ENCODE peak calls at places on chromosomes 2 and 18, in nine cellular contexts. Q is stimulated activated CD4-positive, alpha-beta T cell treated with anti-CD3 and anti-CD28 coated beads, Interleukin-12 subunit alpha, Interleukin-12 subunit beta, amount 100 ng/mL, for 48 hours; X is stimulated activated naive B cell treated with anti-CD40 and anti-IgM and Interleukin-4, amounts not matched to agents 10 μg/mL and 1 μg/mL and 100 μg/mL, for 72 hours; G is NCI-H446 treated with DMSO at 0.1 percent for 48 hours; K is SK-N-SH; M is HT1080; N is NCI-H774; W is Right ventricle myocardium inferior; A is ACHN. R is an unnamed sample.

GRCh38 chr2:11417946-11418585 is 47.9 kb downstream of the E2F6 start:
- DNase-seq in Q (no peak), X (no peak), G (no peak), K (no peak), M (peak; percentile 68), N (no peak), W (no peak), A (peak; percentile 34), R (no peak)

GRCh38 chr2:208250401-208250800 is 4.5 kb downstream of the IDH1 start:
- DNase-seq in Q (no peak), X (no peak), G (no peak), K (no peak), M (no peak), N (no peak), W (no peak), A (no peak), R (no peak)

GRCh38 chr2:53859354-53860159 is at the start of gene GPR75:
- DNase-seq in Q (no peak), X (no peak), G (no peak), K (peak; percentile 27), M (no peak), N (no peak), W (no peak), A (peak; percentile 63), R (no peak)

GRCh38 chr2:120522151-120522751 is 176.3 kb downstream of the INHBB start:
- DNase-seq in Q (no peak), X (no peak), G (no peak), K (no peak), M (no peak), N (no peak), W (peak; percentile 62), A (no peak), R (no peak)

GRCh38 chr18:11259421-11259820 is 110.1 kb upstream of the PIEZO2 start:
- DNase-seq in Q (no peak), X (no peak), G (no peak), K (peak; percentile 13), M (no peak), N (no peak), W (peak; percentile 67), A (no peak), R (no peak)

GRCh38 chr2:68368657-68369339 is 3.7 kb downstream of the PLEK start:
- DNase-seq in Q (no peak), X (no peak), G (peak; percentile 9), K (no peak), M (peak; percentile 87), N (no peak), W (no peak), A (peak; percentile 96), R (peak; percentile 28)

GRCh38 chr18:51664236-51664635 is 466.8 kb upstream of the MEX3C start:
- DNase-seq in Q (no peak), X (no peak), G (peak; percentile 16), K (no peak), M (no peak), N (no peak), W (no peak), A (no peak), R (no peak)

GRCh38 chr2:222440670-222441422 is 16.5 kb downstream of the SGPP2 start:
- DNase-seq in Q (no peak), X (no peak), G (no peak), K (no peak), M (peak; percentile 78), N (no peak), W (no peak), A (peak; percentile 53), R (peak; percentile 23)

GRCh38 chr18:45025108-45025471 is 344.4 kb downstream of the SETBP1 start:
- DNase-seq in Q (no peak), X (no peak), G (no peak), K (no peak), M (no peak), N (no peak), W (no peak), A (no peak), R (no peak)

R was measured in AG04449.